ENCODE peak calls at places on chromosomes 1 and 21, in four cellular contexts. Q, L, N and Y are unnamed samples.

GRCh38 chr1:44700573-44700972 is 26.1 kb downstream of the ARMH1 start:
- DNase-seq in Q (no peak), L (no peak), N (no peak), Y (no peak)

GRCh38 chr21:37496972-37497371 is 130.4 kb downstream of the DYRK1A start:
- DNase-seq in Q (no peak), L (no peak), N (no peak), Y (no peak)

GRCh38 chr1:98035587-98035986 is 114.8 kb upstream of the DPYD start:
- DNase-seq in Q (no peak), L (no peak), N (no peak), Y (no peak)

GRCh38 chr1:171313835-171314320 is at the start of gene FMO4:
- DNase-seq in Q (peak; percentile 77), L (peak; percentile 97), N (peak; percentile 96), Y (peak; percentile 99)

GRCh38 chr1:207001492-207002245 is 30.9 kb downstream of the C1orf116 start:
- DNase-seq in Q (no peak), L (no peak), N (no peak), Y (no peak)

GRCh38 chr1:44405041-44405803 is at the start of gene RNF220:
- DNase-seq in Q (peak; percentile 69), L (peak; percentile 7), N (peak; percentile 64), Y (peak; percentile 53)

GRCh38 chr1:171206956-171207355 is 21.9 kb downstream of the FMO2 start:
- DNase-seq in Q (no peak), L (no peak), N (no peak), Y (no peak)

GRCh38 chr1:34928865-34929496 is 469 bp downstream of the DLGAP3 start:
- DNase-seq in Q (no peak), L (no peak), N (peak; percentile 29), Y (no peak)

GRCh38 chr1:202697038-202697437 is 13.2 kb downstream of the SYT2 start:
- DNase-seq in Q (peak; percentile 32), L (no peak), N (no peak), Y (no peak)

GRCh38 chr1:169103443-169103842 is 3.0 kb upstream of the ATP1B1 start:
- DNase-seq in Q (no peak), L (no peak), N (no peak), Y (peak; percentile 34)

GRCh38 chr1:29416825-29417557 is 180.7 kb downstream of the PTPRU start:
- DNase-seq in Q (no peak), L (no peak), N (no peak), Y (peak; percentile 20)

GRCh38 chr1:58739851-58740466 is 40.1 kb upstream of the MYSM1 start:
- DNase-seq in Q (no peak), L (no peak), N (peak; percentile 62), Y (peak; percentile 83)

GRCh38 chr1:53616927-53617326 is 122.0 kb downstream of the GLIS1 start:
- DNase-seq in Q (peak; percentile 41), L (no peak), N (no peak), Y (no peak)

GRCh38 chr1:53130878-53131589 is 11.4 kb downstream of the SLC1A7 start:
- DNase-seq in Q (no peak), L (no peak), N (no peak), Y (no peak)

GRCh38 chr1:8913457-8913856 is 32.2 kb upstream of the CA6 start:
- DNase-seq in Q (no peak), L (no peak), N (no peak), Y (no peak)

GRCh38 chr1:177913762-177914540 is 55.9 kb downstream of the SEC16B start:
- DNase-seq in Q (peak; percentile 62), L (peak; percentile 24), N (peak; percentile 60), Y (peak; percentile 81)

GRCh38 chr1:236800623-236801022 is 5.5 kb downstream of the MTR start:
- DNase-seq in Q (no peak), L (no peak), N (no peak), Y (no peak)

GRCh38 chr1:87221008-87221407 is 107.7 kb upstream of the LMO4 start:
- DNase-seq in Q (no peak), L (no peak), N (no peak), Y (no peak)

GRCh38 chr21:28311776-28312175 is 680.9 kb downstream of the LTN1 start:
- DNase-seq in Q (no peak), L (no peak), N (no peak), Y (no peak)